ENCODE peak calls at places on chromosome 15, in six cellular contexts. One of them, this sample, is unnamed. For H3K4me1, the result is how much of the 10 kb centered on the place peaks cover.

GRCh38 chr15:77966540-77967290 is 110.8 kb downstream of the TBC1D2B start:
- DNase-seq in mammary epithelial cell: peak
- DNase-seq in PC-9: no peak
- DNase-seq in HepG2: peak
- DNase-seq in HCT116: peak
- DNase-seq in SK-N-SH: peak
- DNase-seq in this sample: no peak

GRCh38 chr15:39583586-39584265 is 2.8 kb downstream of the THBS1 start:
- DNase-seq in HepG2: peak
- DNase-seq in mammary epithelial cell: peak
- DNase-seq in PC-9: no peak
- DNase-seq in HCT116: no peak
- DNase-seq in SK-N-SH: peak
- DNase-seq in this sample: peak

GRCh38 chr15:51077565-51078153 is 17.0 kb downstream of the TNFAIP8L3 start:
- DNase-seq in HepG2: no peak
- DNase-seq in SK-N-SH: no peak
- DNase-seq in mammary epithelial cell: no peak
- DNase-seq in PC-9: no peak
- DNase-seq in HCT116: no peak
- DNase-seq in this sample: no peak

GRCh38 chr15:92074646-92075045 is 221.1 kb downstream of the SLCO3A1 start:
- DNase-seq in mammary epithelial cell: peak
- DNase-seq in HCT116: no peak
- DNase-seq in PC-9: peak
- DNase-seq in SK-N-SH: no peak
- DNase-seq in HepG2: no peak
- DNase-seq in this sample: peak

GRCh38 chr15:58453931-58454793 is 22.4 kb downstream of the LIPC start:
- DNase-seq in mammary epithelial cell: no peak
- DNase-seq in SK-N-SH: no peak
- DNase-seq in HCT116: no peak
- DNase-seq in PC-9: no peak
- DNase-seq in HepG2: no peak
- DNase-seq in this sample: no peak

GRCh38 chr15:65421360-65422215 is 1.2 kb downstream of the IGDCC4 start:
- DNase-seq in SK-N-SH: peak
- DNase-seq in HepG2: no peak
- DNase-seq in HCT116: no peak
- DNase-seq in PC-9: no peak
- DNase-seq in mammary epithelial cell: no peak
- DNase-seq in this sample: no peak

GRCh38 chr15:64991536-64992135 is 1.9 kb upstream of the SPG21 start:
- DNase-seq in PC-9: no peak
- DNase-seq in HepG2: no peak
- DNase-seq in mammary epithelial cell: no peak
- DNase-seq in HCT116: no peak
- DNase-seq in SK-N-SH: no peak
- DNase-seq in this sample: no peak

GRCh38 chr15:59691194-59691805 is 2.2 kb upstream of the BNIP2 start:
- DNase-seq in PC-9: peak
- DNase-seq in HepG2: peak
- DNase-seq in mammary epithelial cell: peak
- DNase-seq in SK-N-SH: peak
- DNase-seq in HCT116: peak
- DNase-seq in this sample: peak

GRCh38 chr15:66742286-66742685 is 40.2 kb downstream of the SMAD6 start:
- DNase-seq in SK-N-SH: no peak
- DNase-seq in HepG2: no peak
- DNase-seq in mammary epithelial cell: no peak
- DNase-seq in PC-9: no peak
- DNase-seq in HCT116: no peak
- DNase-seq in this sample: no peak

GRCh38 chr15:57675481-57676181 is 30.9 kb upstream of the POLR2M start:
- DNase-seq in PC-9: peak
- DNase-seq in HepG2: peak
- DNase-seq in HCT116: no peak
- DNase-seq in SK-N-SH: no peak
- DNase-seq in mammary epithelial cell: peak
- DNase-seq in this sample: peak

GRCh38 chr15:59400103-59400813 is 27.6 kb upstream of the MYO1E start:
- DNase-seq in PC-9: no peak
- DNase-seq in HCT116: no peak
- DNase-seq in mammary epithelial cell: no peak
- DNase-seq in SK-N-SH: no peak
- DNase-seq in HepG2: no peak
- DNase-seq in this sample: peak

GRCh38 chr15:65326844-65327243 is 22.4 kb downstream of the RNU5B-1 start:
- DNase-seq in HepG2: no peak
- DNase-seq in SK-N-SH: peak
- DNase-seq in mammary epithelial cell: no peak
- DNase-seq in PC-9: no peak
- DNase-seq in HCT116: no peak
- DNase-seq in this sample: no peak

GRCh38 chr15:75641176-75641498 is 1.1 kb upstream of the IMP3 start:
- DNase-seq in PC-9: no peak
- DNase-seq in HepG2: no peak
- DNase-seq in HCT116: no peak
- DNase-seq in SK-N-SH: no peak
- DNase-seq in mammary epithelial cell: no peak
- DNase-seq in this sample: no peak
- H3K27ac ChIP-seq in PC-9: peak
- H3K27ac ChIP-seq in HepG2: peak
- H3K27ac ChIP-seq in HCT116: peak
- H3K27ac ChIP-seq in SK-N-SH: peak
- H3K27ac ChIP-seq in mammary epithelial cell: peak
- H3K27ac ChIP-seq in this sample: no peak

GRCh38 chr15:63513271-63513670 is 8.9 kb downstream of the USP3 start:
- DNase-seq in PC-9: no peak
- DNase-seq in mammary epithelial cell: no peak
- DNase-seq in HepG2: no peak
- DNase-seq in HCT116: no peak
- DNase-seq in SK-N-SH: no peak
- DNase-seq in this sample: no peak
- H3K4me1 ChIP-seq in PC-9: half or more
- H3K4me1 ChIP-seq in mammary epithelial cell: under half
- H3K4me1 ChIP-seq in HepG2: half or more
- H3K4me1 ChIP-seq in HCT116: under half
- H3K4me1 ChIP-seq in SK-N-SH: under half
- H3K4me1 ChIP-seq in this sample: half or more

GRCh38 chr15:89129816-89130134 is 41.5 kb downstream of the ABHD2 start:
- DNase-seq in PC-9: no peak
- DNase-seq in HepG2: no peak
- DNase-seq in SK-N-SH: no peak
- DNase-seq in HCT116: no peak
- DNase-seq in mammary epithelial cell: no peak
- DNase-seq in this sample: no peak
- TF ChIP-seq CTCF in PC-9: no peak
- TF ChIP-seq CTCF in HepG2: no peak
- TF ChIP-seq CTCF in SK-N-SH: no peak
- TF ChIP-seq CTCF in HCT116: no peak
- TF ChIP-seq CTCF in mammary epithelial cell: no peak
- TF ChIP-seq CTCF in this sample: no peak

DNA sequence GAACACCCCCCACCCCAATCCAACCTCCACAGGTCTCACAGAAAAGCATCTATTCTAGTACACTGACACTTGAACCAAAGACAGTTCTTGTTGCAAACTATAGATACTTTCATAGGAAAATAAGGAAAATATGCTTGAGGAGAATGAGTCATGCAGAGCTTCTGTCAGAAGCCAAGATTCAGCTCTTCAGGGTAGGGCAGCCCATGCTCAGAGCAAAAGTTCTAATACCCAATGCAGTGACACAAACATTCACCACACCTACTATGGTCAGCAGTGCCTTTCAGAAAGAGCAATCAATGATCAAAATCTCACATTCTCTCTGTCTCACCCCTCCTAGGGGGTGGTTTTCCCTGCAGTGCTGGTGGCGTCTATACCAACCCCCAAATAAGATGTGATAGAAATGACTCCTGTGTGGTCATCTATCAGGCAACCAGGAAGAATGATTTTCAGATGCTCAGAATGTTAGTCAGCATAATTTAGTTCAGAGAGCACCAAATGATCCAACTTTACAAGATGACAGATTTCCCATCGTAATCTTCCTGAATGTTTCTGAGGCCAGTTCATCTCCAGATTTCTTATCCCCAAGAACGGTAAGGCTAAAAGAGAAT is 385.3 kb downstream of the NTRK3 start:
- DNase-seq in mammary epithelial cell: no peak
- DNase-seq in PC-9: no peak
- DNase-seq in HCT116: no peak
- DNase-seq in SK-N-SH: no peak
- DNase-seq in HepG2: no peak
- DNase-seq in this sample: no peak
- H3K27ac ChIP-seq in mammary epithelial cell: no peak
- H3K27ac ChIP-seq in PC-9: no peak
- H3K27ac ChIP-seq in HCT116: no peak
- H3K27ac ChIP-seq in SK-N-SH: peak
- H3K27ac ChIP-seq in HepG2: no peak
- H3K27ac ChIP-seq in this sample: no peak

This sample was measured in foreskin keratinocyte.